ENCODE peak calls at places on chromosome 22, in five cellular contexts. S is endothelial cell, G is lung, U is adrenal gland, D is fibroblast of mammary gland. I is an unnamed sample.

GRCh38 chr22:26461188-26461810 is 22.3 kb downstream of the HPS4 start:
- DNase-seq in S (peak), G (peak), U (peak), D (peak), I (peak)

GRCh38 chr22:33706100-33706499 is 214.2 kb downstream of the LARGE1 start:
- DNase-seq in S (no peak), G (no peak), U (no peak), D (peak), I (no peak)

GRCh38 chr22:37284807-37285355 is 2.6 kb downstream of the CYTH4 start:
- DNase-seq in S (no peak), G (peak), U (peak), D (no peak), I (no peak)

GRCh38 chr22:19707347-19708322 is 6.7 kb upstream of the SEPTIN5 start:
- DNase-seq in S (no peak), G (no peak), U (no peak), D (no peak), I (no peak)

GRCh38 chr22:22878801-22879674 is 8.6 kb upstream of the IGLL5 start:
- DNase-seq in S (no peak), G (no peak), U (peak), D (no peak), I (no peak)

GRCh38 chr22:30582788-30583575 is 8.5 kb upstream of the GAL3ST1 start:
- DNase-seq in S (peak), G (no peak), U (no peak), D (no peak), I (no peak)

GRCh38 chr22:37519268-37520195 is at the start of gene CARD10:
- DNase-seq in S (peak), G (no peak), U (no peak), D (no peak), I (no peak)

GRCh38 chr22:40107756-40108437 is 69.8 kb upstream of the TNRC6B start:
- DNase-seq in S (no peak), G (no peak), U (peak), D (peak), I (no peak)

GRCh38 chr22:33776491-33776890 is 143.8 kb downstream of the LARGE1 start:
- DNase-seq in S (no peak), G (no peak), U (no peak), D (no peak), I (no peak)

GRCh38 chr22:29621761-29622526 is 18.5 kb downstream of the NF2 start:
- DNase-seq in S (no peak), G (no peak), U (no peak), D (peak), I (no peak)

GRCh38 chr22:37173709-37174108 is 14.3 kb downstream of the C1QTNF6 start:
- DNase-seq in S (no peak), G (no peak), U (no peak), D (peak), I (no peak)

GRCh38 chr22:25940479-25940878 is 198.5 kb downstream of the MYO18B start:
- DNase-seq in S (no peak), G (no peak), U (no peak), D (no peak), I (no peak)

GRCh38 chr22:47484960-47485571 is 722.6 kb downstream of the TBC1D22A start:
- DNase-seq in S (no peak), G (no peak), U (no peak), D (no peak), I (no peak)

GRCh38 chr22:36449776-36450175 is 31.7 kb downstream of the TXN2 start:
- DNase-seq in S (no peak), G (no peak), U (no peak), D (no peak), I (no peak)

GRCh38 chr22:47129902-47130301 is 367.5 kb downstream of the TBC1D22A start:
- DNase-seq in S (no peak), G (no peak), U (no peak), D (no peak), I (no peak)

GRCh38 chr22:40023226-40023925 is 28.6 kb downstream of the FAM83F start:
- DNase-seq in S (no peak), G (no peak), U (no peak), D (no peak), I (no peak)

GRCh38 chr22:48490513-48491411 is 1336.9 kb downstream of the BRD1 start:
- DNase-seq in S (no peak), G (no peak), U (no peak), D (no peak), I (no peak)

GRCh38 chr22:29799217-29799680 is 32.1 kb downstream of the UQCR10 start:
- DNase-seq in S (no peak), G (peak), U (peak), D (peak), I (no peak)

GRCh38 chr22:22342697-22343602 is 98.4 kb downstream of the VPREB1 start:
- DNase-seq in S (peak), G (peak), U (peak), D (peak), I (peak)

GRCh38 chr22:17540481-17540880 is 22.8 kb upstream of the SLC25A18 start:
- DNase-seq in S (peak), G (no peak), U (no peak), D (no peak), I (no peak)

GRCh38 chr22:19051381-19051780 is 70.8 kb downstream of the DGCR2 start:
- DNase-seq in S (no peak), G (no peak), U (no peak), D (no peak), I (no peak)

GRCh38 chr22:47653921-47654320 is 891.5 kb downstream of the TBC1D22A start:
- DNase-seq in S (no peak), G (no peak), U (no peak), D (no peak), I (no peak)

GRCh38 chr22:23110190-23110921 is 31.4 kb downstream of the RSPH14 start:
- DNase-seq in S (no peak), G (no peak), U (peak), D (no peak), I (no peak)

GRCh38 chr22:23082534-23083314 is 12.4 kb downstream of the GNAZ start:
- DNase-seq in S (no peak), G (no peak), U (no peak), D (no peak), I (no peak)

GRCh38 chr22:30028731-30029130 is 51.5 kb upstream of the HORMAD2 start:
- DNase-seq in S (no peak), G (no peak), U (no peak), D (no peak), I (no peak)

GRCh38 chr22:30685178-30685577 is 9.5 kb upstream of the OSBP2 start:
- DNase-seq in S (no peak), G (no peak), U (no peak), D (no peak), I (no peak)

GRCh38 chr22:32951807-32952153 is 106.4 kb downstream of the SYN3 start:
- DNase-seq in S (no peak), G (no peak), U (peak), D (no peak), I (no peak)

GRCh38 chr22:19285831-19286230 is 5.7 kb downstream of the CLTCL1 start:
- DNase-seq in S (no peak), G (no peak), U (no peak), D (no peak), I (no peak)

GRCh38 chr22:40383905-40384304 is 13.5 kb downstream of the SGSM3 start:
- DNase-seq in S (no peak), G (no peak), U (peak), D (peak), I (no peak)

GRCh38 chr22:19463491-19464469 is 15.2 kb downstream of the UFD1 start:
- DNase-seq in S (no peak), G (no peak), U (peak), D (peak), I (no peak)

GRCh38 chr22:37356922-37357321 is 70.4 kb downstream of the ELFN2 start:
- DNase-seq in S (no peak), G (no peak), U (no peak), D (no peak), I (no peak)

GRCh38 chr22:32558681-32559355 is 84.2 kb downstream of the FBXO7 start:
- DNase-seq in S (no peak), G (peak), U (peak), D (peak), I (no peak)

GRCh38 chr22:26711205-26711958 is 54.0 kb downstream of the MIAT start:
- DNase-seq in S (no peak), G (no peak), U (no peak), D (no peak), I (no peak)

GRCh38 chr22:40953446-40953845 is 2.3 kb downstream of the RBX1 start:
- DNase-seq in S (no peak), G (no peak), U (no peak), D (no peak), I (no peak)

GRCh38 chr22:48284671-48285070 is 1522.2 kb downstream of the TBC1D22A start:
- DNase-seq in S (no peak), G (no peak), U (no peak), D (no peak), I (no peak)

GRCh38 chr22:22587577-22588188 is 28.6 kb upstream of the PRAME start:
- DNase-seq in S (no peak), G (no peak), U (no peak), D (no peak), I (no peak)

GRCh38 chr22:47064016-47064415 is 301.6 kb downstream of the TBC1D22A start:
- DNase-seq in S (no peak), G (no peak), U (no peak), D (no peak), I (no peak)

GRCh38 chr22:17774928-17775675 is 833 bp upstream of the BID start:
- DNase-seq in S (no peak), G (no peak), U (no peak), D (no peak), I (no peak)

GRCh38 chr22:27800250-27801131 is 1.1 kb downstream of the MN1 start:
- DNase-seq in S (no peak), G (no peak), U (no peak), D (no peak), I (no peak)

GRCh38 chr22:40819741-40820140 is 595 bp upstream of the SLC25A17 start:
- DNase-seq in S (no peak), G (no peak), U (no peak), D (peak), I (no peak)

GRCh38 chr22:35140879-35141745 is 75.2 kb downstream of the ISX start:
- DNase-seq in S (peak), G (no peak), U (no peak), D (no peak), I (no peak)
- TF ChIP-seq CTCF in S (peak), G (no peak), U (no peak), D (no peak), I (peak)

GRCh38 chr22:38718414-38718813 is 12.7 kb downstream of the GTPBP1 start:
- DNase-seq in S (peak), G (peak), U (peak), D (peak), I (no peak)
- TF ChIP-seq CTCF in S (peak), G (no peak), U (peak), D (peak), I (peak)

DNA sequence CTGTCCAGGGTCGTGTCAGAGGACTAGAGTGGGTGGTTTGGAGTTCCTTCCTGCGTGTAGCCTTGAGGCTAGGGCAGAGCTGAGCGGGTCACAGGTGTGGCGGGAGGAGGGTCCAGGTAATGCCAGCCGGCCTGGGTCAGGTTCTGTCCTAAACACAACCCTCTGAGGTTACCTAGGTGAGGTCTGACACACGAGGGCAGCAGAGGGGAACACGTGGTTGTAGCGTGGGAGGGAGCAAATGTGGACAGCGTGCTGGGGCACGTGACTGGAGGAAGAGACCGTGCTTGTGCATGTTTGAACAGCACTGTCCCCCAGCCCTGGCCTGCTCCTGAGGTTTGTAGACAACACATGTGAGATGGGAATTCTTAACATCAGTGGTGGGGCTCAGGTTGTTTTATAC is 13.1 kb downstream of the MOV10L1 start:
- DNase-seq in S (no peak), G (no peak), U (no peak), D (no peak), I (no peak)
- TF ChIP-seq CTCF in S (no peak), G (no peak), U (no peak), D (no peak), I (no peak)

GRCh38 chr22:20744456-20744855 is 29.5 kb upstream of the SERPIND1 start:
- DNase-seq in S (no peak), G (no peak), U (no peak), D (no peak), I (no peak)

GRCh38 chr22:20742764-20743163 is 31.1 kb upstream of the SERPIND1 start:
- DNase-seq in S (no peak), G (no peak), U (no peak), D (no peak), I (no peak)

GRCh38 chr22:20741008-20741633 is 32.8 kb upstream of the SERPIND1 start:
- DNase-seq in S (no peak), G (no peak), U (no peak), D (no peak), I (no peak)

GRCh38 chr22:20740222-20740951 is 33.5 kb upstream of the SERPIND1 start:
- DNase-seq in S (no peak), G (no peak), U (no peak), D (peak), I (no peak)

GRCh38 chr22:20741634-20742581 is 32.0 kb upstream of the SERPIND1 start:
- DNase-seq in S (peak), G (no peak), U (no peak), D (peak), I (no peak)
- TF ChIP-seq CTCF in S (peak), G (peak), U (peak), D (peak), I (peak)

GRCh38 chr22:43050995-43051394 is 36.0 kb upstream of the PACSIN2 start:
- DNase-seq in S (no peak), G (no peak), U (no peak), D (no peak), I (no peak)

GRCh38 chr22:43047605-43048004 is 32.7 kb upstream of the PACSIN2 start:
- DNase-seq in S (no peak), G (no peak), U (no peak), D (no peak), I (no peak)

GRCh38 chr22:43057641-43058040 is 31.6 kb downstream of the TTLL1 start:
- DNase-seq in S (no peak), G (no peak), U (no peak), D (no peak), I (no peak)

DNA sequence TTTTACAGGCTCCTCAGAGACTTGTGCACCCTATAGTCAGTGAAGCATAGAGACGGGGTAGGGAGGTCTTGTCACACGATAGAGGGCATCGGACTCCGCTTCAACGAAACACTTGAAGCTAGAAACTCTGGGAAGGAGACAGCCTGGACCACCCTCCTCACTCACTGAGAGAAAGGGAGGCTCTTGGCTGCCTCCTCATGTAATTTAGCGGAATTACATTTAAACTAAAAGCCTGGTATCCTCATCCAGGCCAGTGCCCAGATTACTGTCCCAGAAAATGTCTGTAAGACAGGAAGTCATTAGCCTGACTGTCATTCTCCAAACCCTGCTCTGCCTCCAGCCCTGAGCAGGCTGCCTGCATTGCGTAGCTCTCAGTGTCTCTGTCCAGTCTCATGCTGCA is 36.0 kb downstream of the TTLL1 start:
- DNase-seq in S (no peak), G (no peak), U (no peak), D (no peak), I (no peak)
- TF ChIP-seq CTCF in S (peak), G (no peak), U (no peak), D (peak), I (peak)

DNA sequence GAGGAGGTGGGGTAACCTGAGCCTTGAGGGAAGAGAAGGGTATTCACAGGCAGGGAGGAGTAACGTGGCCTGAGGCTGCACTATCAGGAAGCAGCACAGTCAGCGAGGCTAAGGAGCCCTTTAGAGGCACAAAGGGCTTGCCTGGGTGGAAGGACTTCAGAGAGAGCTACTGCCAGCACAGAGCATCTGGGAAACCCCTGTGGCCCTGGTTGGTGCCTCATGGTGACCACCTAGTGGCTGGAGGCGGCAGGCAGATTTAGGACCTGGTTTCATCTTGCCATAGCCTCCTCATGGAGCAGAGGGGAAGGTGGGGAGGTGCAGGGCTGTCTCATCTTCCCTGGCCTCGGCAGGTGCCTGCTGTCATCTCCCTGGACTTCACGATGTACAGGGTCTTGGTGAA is 64.5 kb downstream of the MPPED1 start:
- DNase-seq in S (no peak), G (no peak), U (no peak), D (no peak), I (no peak)
- TF ChIP-seq CTCF in S (no peak), G (no peak), U (no peak), D (no peak), I (peak)

DNA sequence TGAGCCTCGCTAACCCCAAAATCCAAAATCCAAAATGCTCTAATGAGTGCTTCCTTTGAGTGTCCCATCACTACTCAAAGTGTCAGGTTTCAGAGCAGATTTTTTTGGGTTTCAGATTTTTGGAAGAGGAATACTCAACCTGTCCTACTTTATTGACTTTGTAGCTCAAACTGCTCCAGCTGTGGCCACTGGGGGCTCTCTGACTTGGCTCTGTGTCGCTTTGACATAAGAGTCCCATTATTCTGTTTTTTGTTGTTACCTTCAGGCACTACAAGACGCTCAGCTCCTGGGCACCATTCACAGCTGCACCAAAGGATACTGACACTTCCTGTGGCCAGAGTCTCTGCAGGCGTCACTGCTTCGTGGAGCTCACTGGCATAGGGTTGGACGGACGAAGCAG is 41.1 kb downstream of the PHF21B start:
- DNase-seq in S (no peak), G (no peak), U (no peak), D (no peak), I (no peak)
- TF ChIP-seq CTCF in S (no peak), G (no peak), U (no peak), D (no peak), I (peak)

GRCh38 chr22:24133187-24133965 is 47.9 kb upstream of the SUSD2 start:
- DNase-seq in S (no peak), G (no peak), U (no peak), D (peak), I (no peak)
- TF ChIP-seq CTCF in S (no peak), G (peak), U (peak), D (peak), I (no peak)

GRCh38 chr22:24460418-24461089 is 33.2 kb downstream of the ADORA2A start:
- DNase-seq in S (no peak), G (no peak), U (no peak), D (no peak), I (no peak)
- TF ChIP-seq CTCF in S (no peak), G (no peak), U (no peak), D (no peak), I (no peak)